ENCODE peak calls at places on chromosome 14, in eight cellular contexts. Q is body of pancreas; X is cardiac muscle cell; L is T-helper 2 cell; R is stimulated activated CD4-positive, alpha-beta T cell treated with anti-CD3 and anti-CD28 coated beads, Interleukin-15, amount 100 ng/mL, for 1 hour; I is activated T-cell treated with anti-CD3 and anti-CD28 coated beads, Interleukin-2, amount 50 U/mL, for 72 hours; M is T-helper 1 cell; Z is GM13976. K is an unnamed sample.

GRCh38 chr14:54257424-54257823 is 139.4 kb upstream of the CDKN3 start:
- DNase-seq in Q (no peak), X (peak), L (no peak), R (no peak), I (no peak), M (no peak), Z (no peak), K (no peak)

GRCh38 chr14:29123017-29123416 is 356.4 kb downstream of the FOXG1 start:
- DNase-seq in Q (no peak), X (no peak), L (no peak), R (no peak), I (no peak), M (no peak), Z (no peak), K (no peak)

GRCh38 chr14:25042362-25043299 is 7.3 kb downstream of the STXBP6 start:
- DNase-seq in Q (peak), X (peak), L (no peak), R (no peak), I (no peak), M (no peak), Z (no peak), K (peak)

GRCh38 chr14:34981743-34982420 is 910 bp upstream of the SRP54 start:
- DNase-seq in Q (peak), X (peak), L (no peak), R (peak), I (peak), M (peak), Z (peak), K (peak)

GRCh38 chr14:90645842-90646443 is 170.3 kb downstream of the TTC7B start:
- DNase-seq in Q (no peak), X (peak), L (no peak), R (no peak), I (no peak), M (no peak), Z (no peak), K (no peak)

GRCh38 chr14:59101441-59101840 is 87.0 kb upstream of the DAAM1 start:
- DNase-seq in Q (no peak), X (no peak), L (no peak), R (no peak), I (no peak), M (no peak), Z (no peak), K (no peak)

GRCh38 chr14:102344485-102344884 is 18.2 kb downstream of the CINP start:
- DNase-seq in Q (no peak), X (no peak), L (no peak), R (no peak), I (no peak), M (no peak), Z (no peak), K (no peak)

GRCh38 chr14:24794906-24795305 is 160.9 kb upstream of the GZMB start:
- DNase-seq in Q (no peak), X (no peak), L (no peak), R (no peak), I (no peak), M (no peak), Z (no peak), K (no peak)

GRCh38 chr14:22570132-22570949 is 18.7 kb downstream of the DAD1 start:
- DNase-seq in Q (peak), X (peak), L (no peak), R (no peak), I (peak), M (peak), Z (peak), K (peak)

GRCh38 chr14:88481794-88482193 is 73.0 kb downstream of the PTPN21 start:
- DNase-seq in Q (no peak), X (peak), L (no peak), R (no peak), I (no peak), M (no peak), Z (no peak), K (no peak)

GRCh38 chr14:101252443-101253214 is 308.7 kb upstream of the DIO3 start:
- DNase-seq in Q (no peak), X (no peak), L (no peak), R (no peak), I (no peak), M (no peak), Z (peak), K (no peak)

GRCh38 chr14:85528882-85529585 is 910 bp upstream of the FLRT2 start:
- DNase-seq in Q (peak), X (no peak), L (no peak), R (no peak), I (no peak), M (no peak), Z (no peak), K (no peak)

GRCh38 chr14:81235096-81235495 is 14.3 kb upstream of the GTF2A1 start:
- DNase-seq in Q (no peak), X (no peak), L (no peak), R (no peak), I (no peak), M (no peak), Z (peak), K (no peak)

GRCh38 chr14:76154539-76155126 is 2.9 kb downstream of the GPATCH2L start:
- DNase-seq in Q (no peak), X (no peak), L (no peak), R (no peak), I (no peak), M (no peak), Z (no peak), K (no peak)

GRCh38 chr14:32370720-32371119 is 41.6 kb downstream of the AKAP6 start:
- DNase-seq in Q (no peak), X (no peak), L (no peak), R (no peak), I (no peak), M (no peak), Z (no peak), K (no peak)

GRCh38 chr14:58749066-58749669 is 111.4 kb downstream of the DACT1 start:
- DNase-seq in Q (peak), X (peak), L (no peak), R (no peak), I (peak), M (no peak), Z (peak), K (no peak)

GRCh38 chr14:66043921-66044320 is 442.2 kb upstream of the CCDC196 start:
- DNase-seq in Q (no peak), X (no peak), L (no peak), R (no peak), I (no peak), M (no peak), Z (no peak), K (no peak)

GRCh38 chr14:85399196-85399595 is 130.7 kb upstream of the FLRT2 start:
- DNase-seq in Q (no peak), X (no peak), L (no peak), R (no peak), I (no peak), M (no peak), Z (no peak), K (no peak)

GRCh38 chr14:23494223-23494622 is 24.7 kb downstream of the NGDN start:
- DNase-seq in Q (no peak), X (peak), L (no peak), R (no peak), I (no peak), M (no peak), Z (no peak), K (no peak)

GRCh38 chr14:105502446-105503295 is 11.6 kb downstream of the TEDC1 start:
- DNase-seq in Q (no peak), X (no peak), L (no peak), R (no peak), I (no peak), M (no peak), Z (no peak), K (no peak)

GRCh38 chr14:71426001-71426400 is 506.2 kb upstream of the RGS6 start:
- DNase-seq in Q (no peak), X (no peak), L (no peak), R (no peak), I (no peak), M (no peak), Z (no peak), K (no peak)

GRCh38 chr14:92729632-92730358 is 18.6 kb downstream of the LGMN start:
- DNase-seq in Q (no peak), X (no peak), L (no peak), R (no peak), I (peak), M (no peak), Z (peak), K (no peak)

GRCh38 chr14:72736348-72736747 is 157.6 kb downstream of the DPF3 start:
- DNase-seq in Q (no peak), X (no peak), L (no peak), R (no peak), I (no peak), M (no peak), Z (no peak), K (no peak)

GRCh38 chr14:65783576-65783975 is 371.0 kb downstream of the FUT8 start:
- DNase-seq in Q (no peak), X (no peak), L (no peak), R (no peak), I (no peak), M (no peak), Z (no peak), K (no peak)